ENCODE peak calls at places on chromosome 21, in eight cellular contexts. G, Q, Z, J, N, S, M and B are unnamed samples.

GRCh38 chr21:46667191-46667734 is 31.8 kb downstream of the PRMT2 start:
- DNase-seq in G (no peak), Q (no peak), Z (no peak), J (no peak), N (peak), S (no peak), M (no peak), B (no peak)

GRCh38 chr21:33394260-33394659 is 9.0 kb upstream of the IFNGR2 start:
- DNase-seq in G (peak), Q (no peak), Z (no peak), J (peak), N (no peak), S (no peak), M (no peak), B (no peak)

GRCh38 chr21:28156590-28156989 is 836.1 kb downstream of the LTN1 start:
- DNase-seq in G (no peak), Q (no peak), Z (no peak), J (no peak), N (no peak), S (no peak), M (no peak), B (no peak)

GRCh38 chr21:25717491-25718139 is 17.1 kb downstream of the ATP5PF start:
- DNase-seq in G (no peak), Q (no peak), Z (no peak), J (no peak), N (peak), S (no peak), M (no peak), B (no peak)

GRCh38 chr21:36055551-36055950 is 4.8 kb downstream of the SETD4 start:
- DNase-seq in G (no peak), Q (no peak), Z (no peak), J (no peak), N (no peak), S (no peak), M (no peak), B (no peak)

GRCh38 chr21:42621166-42621827 is 32.1 kb upstream of the PDE9A start:
- DNase-seq in G (no peak), Q (no peak), Z (no peak), J (no peak), N (no peak), S (no peak), M (peak), B (peak)

GRCh38 chr21:45818904-45819285 is 162.7 kb upstream of the COL6A1 start:
- DNase-seq in G (no peak), Q (no peak), Z (peak), J (no peak), N (peak), S (no peak), M (no peak), B (no peak)

GRCh38 chr21:39022901-39023693 is 160.2 kb downstream of the PSMG1 start:
- DNase-seq in G (peak), Q (peak), Z (no peak), J (peak), N (peak), S (no peak), M (no peak), B (peak)

GRCh38 chr21:28272272-28272992 is 720.2 kb downstream of the LTN1 start:
- DNase-seq in G (no peak), Q (no peak), Z (no peak), J (no peak), N (peak), S (no peak), M (no peak), B (no peak)

GRCh38 chr21:41573902-41574690 is 66.1 kb upstream of the TMPRSS2 start:
- DNase-seq in G (no peak), Q (no peak), Z (no peak), J (no peak), N (no peak), S (no peak), M (no peak), B (no peak)

GRCh38 chr21:44013380-44014088 is 1.4 kb downstream of the TRAPPC10 start:
- DNase-seq in G (no peak), Q (no peak), Z (peak), J (no peak), N (peak), S (no peak), M (no peak), B (no peak)
- TF ChIP-seq CTCF in G (no peak), Q (no peak), Z (no peak), J (no peak), N (no peak), S (no peak), M (no peak), B (no peak)

GRCh38 chr21:34890724-34891609 is 158.1 kb downstream of the RUNX1 start:
- DNase-seq in G (no peak), Q (peak), Z (no peak), J (no peak), N (peak), S (no peak), M (no peak), B (peak)

GRCh38 chr21:34888569-34889286 is 160.4 kb downstream of the RUNX1 start:
- DNase-seq in G (peak), Q (peak), Z (peak), J (peak), N (peak), S (peak), M (peak), B (peak)

GRCh38 chr21:34889287-34889536 is 159.9 kb downstream of the RUNX1 start:
- DNase-seq in G (no peak), Q (peak), Z (no peak), J (no peak), N (peak), S (no peak), M (no peak), B (peak)

GRCh38 chr21:34890258-34890723 is 158.8 kb downstream of the RUNX1 start:
- DNase-seq in G (no peak), Q (no peak), Z (no peak), J (no peak), N (no peak), S (no peak), M (no peak), B (no peak)

GRCh38 chr21:34889537-34890257 is 159.4 kb downstream of the RUNX1 start:
- DNase-seq in G (peak), Q (peak), Z (peak), J (peak), N (peak), S (no peak), M (no peak), B (peak)
- TF ChIP-seq POLR2A in G (no peak), Q (no peak), Z (no peak), J (no peak), N (no peak), S (peak), M (no peak), B (no peak)

GRCh38 chr21:31732538-31732864 is 583 bp upstream of the SCAF4 start:
- DNase-seq in G (no peak), Q (no peak), Z (no peak), J (no peak), N (no peak), S (no peak), M (no peak), B (no peak)
- TF ChIP-seq CTCF in G (no peak), Q (no peak), Z (no peak), J (no peak), N (no peak), S (no peak), M (no peak), B (no peak)

GRCh38 chr21:44332965-44333364 is 6.2 kb downstream of the CFAP410 start:
- DNase-seq in G (no peak), Q (no peak), Z (no peak), J (no peak), N (no peak), S (no peak), M (no peak), B (no peak)
- TF ChIP-seq POLR2A in G (no peak), Q (no peak), Z (no peak), J (no peak), N (no peak), S (no peak), M (no peak), B (no peak)